ENCODE peak calls at places on chromosomes 12 and 14, in four cellular contexts. One of them, this sample, is unnamed.
A peak's percentile ranks its signal among the peaks of the same experiment; 100 is the strongest.

GRCh38 chr12:51419473-51420228 is 5.0 kb upstream of the SLC4A8 start:
- DNase-seq in IMR-90: no peak
- DNase-seq in GM12878: no peak
- DNase-seq in K562: peak; percentile 28
- DNase-seq in this sample: no peak

GRCh38 chr12:31682136-31682962 is 22.9 kb downstream of the ETFBKMT start:
- DNase-seq in IMR-90: peak; percentile 82
- DNase-seq in GM12878: peak; percentile 95
- DNase-seq in K562: peak; percentile 77
- DNase-seq in this sample: peak; percentile 87

GRCh38 chr12:86660000-86660399 is 403.8 kb upstream of the MGAT4C start:
- DNase-seq in IMR-90: no peak
- DNase-seq in GM12878: no peak
- DNase-seq in K562: no peak
- DNase-seq in this sample: peak; percentile 11

GRCh38 chr14:52266179-52266578 is 1.3 kb upstream of the PTGDR start:
- DNase-seq in IMR-90: peak; percentile 49
- DNase-seq in GM12878: no peak
- DNase-seq in K562: no peak
- DNase-seq in this sample: no peak

GRCh38 chr12:20588057-20588456 is 107.1 kb upstream of the SLCO1C1 start:
- DNase-seq in IMR-90: no peak
- DNase-seq in GM12878: no peak
- DNase-seq in K562: no peak
- DNase-seq in this sample: no peak

GRCh38 chr14:48693793-48694192 is 892.4 kb downstream of the RPS29 start:
- DNase-seq in IMR-90: no peak
- DNase-seq in GM12878: no peak
- DNase-seq in K562: no peak
- DNase-seq in this sample: no peak

GRCh38 chr12:116718578-116719454 is 19.1 kb downstream of the SPRING1 start:
- DNase-seq in IMR-90: peak; percentile 56
- DNase-seq in GM12878: no peak
- DNase-seq in K562: no peak
- DNase-seq in this sample: peak; percentile 75

GRCh38 chr12:62933871-62934798 is 815 bp downstream of the PPM1H start:
- DNase-seq in IMR-90: peak; percentile 4
- DNase-seq in GM12878: no peak
- DNase-seq in K562: peak; percentile 43
- DNase-seq in this sample: peak; percentile 44

DNA sequence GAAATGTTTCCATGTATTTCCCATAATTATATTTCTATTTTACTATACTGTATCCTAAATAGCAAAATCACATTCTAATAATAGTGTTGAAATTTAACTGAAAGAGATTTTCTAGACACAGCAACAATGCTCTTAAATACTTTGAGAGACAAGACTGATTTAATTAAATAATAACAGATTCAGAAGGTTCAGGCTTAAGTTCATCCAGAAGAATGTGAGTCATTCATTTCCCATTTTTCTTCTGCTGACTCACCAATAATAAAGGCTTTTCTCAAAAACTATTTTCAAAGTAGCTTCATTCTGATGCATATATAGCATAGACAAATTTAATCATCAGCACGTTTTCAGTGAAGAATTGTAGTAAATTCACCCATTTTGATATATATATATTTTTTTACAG is 481.4 kb downstream of the MDGA2 start:
- DNase-seq in IMR-90: no peak
- DNase-seq in GM12878: no peak
- DNase-seq in K562: no peak
- DNase-seq in this sample: peak; percentile 69
- TF ChIP-seq FOS in IMR-90: no peak
- TF ChIP-seq FOS in GM12878: no peak
- TF ChIP-seq FOS in K562: no peak
- TF ChIP-seq FOS in this sample: peak; percentile 88

DNA sequence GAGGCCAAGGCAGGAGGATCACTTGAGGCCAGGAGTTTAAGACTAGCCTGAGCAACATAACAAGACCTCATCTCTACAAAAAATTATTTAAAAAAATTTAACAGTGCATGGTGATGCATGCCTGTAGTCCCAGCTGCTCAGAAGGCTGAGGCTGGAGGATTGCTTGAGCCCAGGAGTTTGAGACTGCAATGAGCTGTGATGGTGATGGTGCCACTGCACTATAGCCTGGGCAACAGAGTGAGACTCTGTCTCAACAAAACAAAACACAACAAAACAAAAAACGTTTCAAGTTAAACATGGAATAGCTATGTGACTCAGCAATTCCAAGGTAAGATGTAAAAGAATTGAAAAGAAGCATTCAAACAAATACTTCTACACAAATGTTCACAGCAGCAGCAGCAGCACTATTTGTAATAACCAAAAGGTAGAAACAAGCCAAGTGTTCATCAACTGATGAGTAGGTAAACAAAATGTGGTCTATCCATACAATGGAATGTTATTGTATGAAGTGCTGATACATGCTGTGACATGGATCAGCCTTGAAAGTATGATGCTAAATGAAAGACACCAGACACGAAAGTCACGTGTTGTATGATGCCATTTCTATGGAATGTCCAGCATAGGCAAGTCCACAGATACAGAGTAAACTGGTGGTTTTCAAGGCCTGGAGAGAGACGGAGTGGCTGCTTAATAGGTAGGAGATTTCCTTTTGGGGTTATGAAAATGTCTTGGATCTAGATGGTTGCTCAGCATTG is 31.4 kb downstream of the CFAP251 start:
- DNase-seq in IMR-90: peak; percentile 98
- DNase-seq in GM12878: no peak
- DNase-seq in K562: no peak
- DNase-seq in this sample: no peak
- TF ChIP-seq FOS in IMR-90: peak; percentile 38
- TF ChIP-seq FOS in GM12878: no peak
- TF ChIP-seq FOS in K562: no peak
- TF ChIP-seq FOS in this sample: no peak

DNA sequence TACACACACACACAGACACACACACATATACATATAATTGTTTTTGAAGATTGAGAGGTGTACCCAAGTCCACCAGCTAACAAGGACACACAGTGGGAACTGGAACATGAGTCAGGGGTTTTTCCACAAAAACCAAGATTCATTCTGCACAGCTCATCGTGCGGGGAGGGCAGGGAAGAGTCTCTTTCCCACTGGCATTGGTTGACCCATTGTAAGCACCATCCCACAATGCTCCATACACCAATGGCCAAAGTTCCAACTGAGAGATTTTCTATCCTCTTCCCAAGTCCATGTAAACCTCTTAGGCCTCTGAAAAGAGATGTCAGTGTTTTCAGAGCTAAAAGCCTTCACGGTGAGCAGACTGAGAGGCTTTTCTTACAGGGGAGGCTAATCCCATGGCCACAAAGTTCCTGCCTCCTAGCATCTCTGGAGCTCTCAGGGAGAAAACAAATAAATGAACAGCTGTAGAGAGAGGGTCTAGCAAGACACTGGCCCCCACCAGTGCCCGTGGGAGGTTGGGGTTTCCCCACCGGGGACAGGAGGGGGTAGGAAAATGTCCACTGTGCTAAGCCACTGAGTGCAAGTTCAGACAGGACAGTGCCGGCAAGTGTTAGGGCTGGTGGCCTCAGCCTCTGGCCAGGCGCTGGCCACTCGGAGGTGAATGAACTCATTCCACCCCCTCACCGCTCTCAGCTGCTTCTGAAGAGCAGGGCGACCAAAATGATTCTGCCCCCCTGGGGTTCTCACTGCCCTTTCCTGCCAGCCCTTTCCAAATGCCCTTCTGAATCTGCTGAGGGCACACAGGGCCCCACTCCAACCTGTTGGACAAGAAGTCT is 21.5 kb upstream of the TC2N start:
- DNase-seq in IMR-90: peak; percentile 51
- DNase-seq in GM12878: no peak
- DNase-seq in K562: no peak
- DNase-seq in this sample: no peak
- TF ChIP-seq FOS in IMR-90: no peak
- TF ChIP-seq FOS in GM12878: no peak
- TF ChIP-seq FOS in K562: no peak
- TF ChIP-seq FOS in this sample: no peak

GRCh38 chr14:86954623-86955022 is 1038.4 kb downstream of the GALC start:
- DNase-seq in IMR-90: no peak
- DNase-seq in GM12878: no peak
- DNase-seq in K562: no peak
- DNase-seq in this sample: no peak
- TF ChIP-seq FOS in IMR-90: no peak
- TF ChIP-seq FOS in GM12878: no peak
- TF ChIP-seq FOS in K562: no peak
- TF ChIP-seq FOS in this sample: no peak

GRCh38 chr14:82223276-82223675 is 689.6 kb upstream of the SEL1L start:
- DNase-seq in IMR-90: no peak
- DNase-seq in GM12878: no peak
- DNase-seq in K562: no peak
- DNase-seq in this sample: no peak
- TF ChIP-seq FOS in IMR-90: no peak
- TF ChIP-seq FOS in GM12878: no peak
- TF ChIP-seq FOS in K562: no peak
- TF ChIP-seq FOS in this sample: no peak

DNA sequence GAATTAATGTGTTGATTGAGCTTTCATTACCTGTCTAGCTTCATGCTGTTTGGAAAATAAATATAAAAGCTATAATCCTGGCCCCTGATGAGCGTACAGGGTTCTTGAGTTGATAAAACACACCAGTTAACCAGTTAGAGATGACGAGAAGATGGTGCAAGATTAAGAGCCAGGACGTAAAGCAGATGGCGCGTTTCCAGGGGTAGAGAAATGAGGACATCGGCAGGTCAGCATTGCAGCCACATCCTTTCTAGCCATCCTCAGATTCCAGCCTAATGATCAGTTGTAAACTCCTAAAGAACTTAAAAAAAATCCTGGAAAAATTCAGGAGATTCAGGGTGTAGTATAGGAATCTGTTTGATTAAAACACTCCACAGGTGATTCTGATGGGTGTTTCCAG is 203.7 kb downstream of the CACNA1C start:
- DNase-seq in IMR-90: peak; percentile 95
- DNase-seq in GM12878: no peak
- DNase-seq in K562: no peak
- DNase-seq in this sample: no peak
- TF ChIP-seq FOS in IMR-90: no peak
- TF ChIP-seq FOS in GM12878: no peak
- TF ChIP-seq FOS in K562: no peak
- TF ChIP-seq FOS in this sample: no peak

GRCh38 chr12:122951979-122952892 is 14.0 kb downstream of the ABCB9 start:
- DNase-seq in IMR-90: peak; percentile 67
- DNase-seq in GM12878: no peak
- DNase-seq in K562: peak; percentile 60
- DNase-seq in this sample: peak; percentile 72

GRCh38 chr12:122950276-122950675 is 16.0 kb downstream of the ABCB9 start:
- DNase-seq in IMR-90: no peak
- DNase-seq in GM12878: no peak
- DNase-seq in K562: no peak
- DNase-seq in this sample: no peak

GRCh38 chr12:122949405-122949804 is 16.9 kb downstream of the ABCB9 start:
- DNase-seq in IMR-90: no peak
- DNase-seq in GM12878: no peak
- DNase-seq in K562: no peak
- DNase-seq in this sample: no peak

GRCh38 chr12:122949816-122950215 is 16.4 kb downstream of the ABCB9 start:
- DNase-seq in IMR-90: no peak
- DNase-seq in GM12878: no peak
- DNase-seq in K562: no peak
- DNase-seq in this sample: no peak

GRCh38 chr12:122951406-122951805 is 14.9 kb downstream of the ABCB9 start:
- DNase-seq in IMR-90: peak; percentile 72
- DNase-seq in GM12878: no peak
- DNase-seq in K562: no peak
- DNase-seq in this sample: peak; percentile 56
- TF ChIP-seq FOS in IMR-90: peak; percentile 32
- TF ChIP-seq FOS in GM12878: no peak
- TF ChIP-seq FOS in K562: no peak
- TF ChIP-seq FOS in this sample: peak; percentile 82

GRCh38 chr12:68327896-68328295 is 4.3 kb downstream of the MDM1 start:
- DNase-seq in IMR-90: no peak
- DNase-seq in GM12878: no peak
- DNase-seq in K562: no peak
- DNase-seq in this sample: no peak
- TF ChIP-seq FOS in IMR-90: no peak
- TF ChIP-seq FOS in GM12878: no peak
- TF ChIP-seq FOS in K562: no peak
- TF ChIP-seq FOS in this sample: no peak

This sample was measured in endothelial cell of umbilical vein.